ENCODE peak calls at places on chromosomes 12 and 14, in nine cellular contexts. I is neural progenitor cell, K is GM23248, D is OCI-LY7, P is HCT116, A is hepatocyte, U is SK-N-SH, O is MM.1S, H is PC-3. C is an unnamed sample.
A peak's percentile ranks its signal among the peaks of the same experiment; 100 is the strongest.

GRCh38 chr14:79871164-79871563 is 340.1 kb downstream of the DIO2 start:
- DNase-seq in I (no peak), K (no peak), D (no peak), P (no peak), A (no peak), U (no peak), O (no peak), H (no peak), C (no peak)

GRCh38 chr12:65487679-65488078 is 209.2 kb downstream of the MSRB3 start:
- DNase-seq in I (no peak), K (no peak), D (no peak), P (no peak), A (no peak), U (no peak), O (no peak), H (peak; percentile 49), C (no peak)

GRCh38 chr12:6960291-6961277 is 9.4 kb downstream of the PTPN6 start:
- DNase-seq in I (peak; percentile 33), K (peak; percentile 51), D (peak; percentile 68), P (no peak), A (no peak), U (peak; percentile 38), O (peak; percentile 78), H (no peak), C (no peak)

GRCh38 chr12:54352022-54352531 is 12.2 kb downstream of the GPR84 start:
- DNase-seq in I (peak; percentile 91), K (peak; percentile 80), D (no peak), P (no peak), A (peak; percentile 81), U (peak; percentile 65), O (no peak), H (no peak), C (peak; percentile 92)

GRCh38 chr14:55122441-55122986 is 6.5 kb upstream of the LGALS3 start:
- DNase-seq in I (no peak), K (no peak), D (no peak), P (no peak), A (peak; percentile 81), U (peak; percentile 77), O (no peak), H (peak; percentile 93), C (no peak)

GRCh38 chr12:115666168-115666567 is 611.3 kb downstream of the MED13L start:
- DNase-seq in I (no peak), K (no peak), D (no peak), P (no peak), A (no peak), U (no peak), O (no peak), H (no peak), C (no peak)

GRCh38 chr14:26905219-26905618 is 307.4 kb upstream of the NOVA1 start:
- DNase-seq in I (no peak), K (no peak), D (no peak), P (no peak), A (no peak), U (no peak), O (no peak), H (peak; percentile 13), C (no peak)

GRCh38 chr12:93749515-93749914 is 72.3 kb downstream of the CRADD start:
- DNase-seq in I (no peak), K (no peak), D (no peak), P (no peak), A (no peak), U (no peak), O (no peak), H (no peak), C (no peak)

GRCh38 chr14:81172881-81173280 is 47.9 kb downstream of the GTF2A1 start:
- DNase-seq in I (no peak), K (peak; percentile 27), D (peak; percentile 18), P (no peak), A (no peak), U (no peak), O (no peak), H (no peak), C (no peak)

GRCh38 chr12:57750561-57751431 is 1.3 kb downstream of the CDK4 start:
- DNase-seq in I (no peak), K (no peak), D (no peak), P (no peak), A (no peak), U (no peak), O (no peak), H (no peak), C (no peak)

GRCh38 chr12:111363578-111363977 is 5.3 kb downstream of the PHETA1 start:
- DNase-seq in I (no peak), K (peak; percentile 53), D (no peak), P (no peak), A (no peak), U (no peak), O (no peak), H (no peak), C (no peak)

GRCh38 chr14:87522575-87522974 is 470.4 kb downstream of the GALC start:
- DNase-seq in I (peak; percentile 33), K (no peak), D (peak; percentile 11), P (no peak), A (peak; percentile 22), U (no peak), O (peak; percentile 67), H (no peak), C (peak; percentile 72)

GRCh38 chr14:50830932-50831703 is at the start of gene NIN:
- DNase-seq in I (peak; percentile 93), K (peak; percentile 95), D (peak; percentile 87), P (no peak), A (peak; percentile 92), U (peak; percentile 94), O (peak; percentile 73), H (peak; percentile 92), C (peak; percentile 88)

GRCh38 chr12:133081408-133081806 is 684 bp downstream of the ZNF140 start:
- DNase-seq in I (no peak), K (no peak), D (peak; percentile 23), P (no peak), A (peak; percentile 10), U (no peak), O (no peak), H (no peak), C (peak; percentile 50)

GRCh38 chr12:43277630-43278267 is 274.3 kb downstream of the ADAMTS20 start:
- DNase-seq in I (no peak), K (peak; percentile 83), D (no peak), P (no peak), A (peak; percentile 25), U (no peak), O (no peak), H (peak; percentile 92), C (no peak)

GRCh38 chr14:85542623-85543022 is 12.7 kb downstream of the FLRT2 start:
- DNase-seq in I (no peak), K (no peak), D (no peak), P (no peak), A (no peak), U (no peak), O (no peak), H (no peak), C (no peak)

GRCh38 chr12:71415336-71416231 is 24.0 kb upstream of the LGR5 start:
- DNase-seq in I (peak; percentile 82), K (peak; percentile 85), D (peak; percentile 69), P (peak; percentile 42), A (peak; percentile 80), U (peak; percentile 68), O (peak; percentile 69), H (peak; percentile 81), C (peak; percentile 86)

GRCh38 chr14:90678420-90678819 is 137.8 kb downstream of the TTC7B start:
- DNase-seq in I (no peak), K (peak; percentile 65), D (no peak), P (no peak), A (no peak), U (no peak), O (no peak), H (no peak), C (no peak)

GRCh38 chr12:88684170-88684569 is 103.9 kb upstream of the KITLG start:
- DNase-seq in I (no peak), K (no peak), D (no peak), P (no peak), A (no peak), U (no peak), O (no peak), H (no peak), C (no peak)

GRCh38 chr12:88684610-88685009 is 104.3 kb upstream of the KITLG start:
- DNase-seq in I (no peak), K (no peak), D (no peak), P (no peak), A (no peak), U (no peak), O (no peak), H (no peak), C (no peak)

GRCh38 chr12:88683628-88684027 is 103.4 kb upstream of the KITLG start:
- DNase-seq in I (no peak), K (no peak), D (no peak), P (no peak), A (no peak), U (no peak), O (no peak), H (no peak), C (no peak)

DNA sequence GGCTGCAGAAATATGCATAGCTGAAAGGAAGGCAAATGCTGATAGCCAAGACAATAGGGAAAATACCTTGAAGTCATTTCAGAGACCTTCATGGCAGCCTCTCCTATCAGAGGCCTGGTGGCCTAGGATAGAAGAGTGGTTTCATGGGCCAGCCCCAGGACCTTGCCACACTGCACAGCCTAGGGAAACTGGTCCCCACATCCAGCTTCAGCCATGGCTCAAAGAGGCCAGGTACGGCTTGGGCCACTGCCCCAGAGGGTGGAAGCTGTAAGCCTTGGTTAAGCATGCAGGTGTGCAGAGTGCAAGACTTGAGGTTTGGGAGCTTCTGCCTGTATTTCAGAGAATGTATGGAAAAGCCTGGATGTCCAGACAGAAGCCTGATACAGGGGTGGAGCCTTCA is 101.0 kb upstream of the KITLG start:
- DNase-seq in I (no peak), K (no peak), D (no peak), P (no peak), A (no peak), U (no peak), O (no peak), H (no peak), C (no peak)
- TF ChIP-seq EZH2phosphoT487 in I (no peak), K (no peak), D (no peak), P (no peak), A (no peak), U (no peak), O (no peak), H (no peak), C (no peak)

GRCh38 chr12:80045594-80045993 is 53.7 kb upstream of the OTOGL start:
- DNase-seq in I (no peak), K (peak; percentile 89), D (no peak), P (no peak), A (no peak), U (no peak), O (no peak), H (peak; percentile 90), C (no peak)
- TF ChIP-seq EZH2phosphoT487 in I (no peak), K (no peak), D (no peak), P (no peak), A (no peak), U (no peak), O (no peak), H (no peak), C (no peak)

GRCh38 chr12:131098178-131098981 is 144.7 kb downstream of the ADGRD1 start:
- DNase-seq in I (no peak), K (no peak), D (no peak), P (no peak), A (no peak), U (no peak), O (no peak), H (no peak), C (no peak)
- TF ChIP-seq EZH2phosphoT487 in I (no peak), K (no peak), D (no peak), P (no peak), A (no peak), U (no peak), O (no peak), H (no peak), C (no peak)

GRCh38 chr14:63308723-63309317 is 9.9 kb downstream of the GPHB5 start:
- DNase-seq in I (peak; percentile 63), K (peak; percentile 39), D (peak; percentile 46), P (peak; percentile 40), A (peak; percentile 60), U (peak; percentile 12), O (no peak), H (peak; percentile 55), C (peak; percentile 83)
- TF ChIP-seq EZH2phosphoT487 in I (no peak), K (no peak), D (no peak), P (no peak), A (no peak), U (no peak), O (no peak), H (no peak), C (no peak)